ENCODE peak calls at places on chromosomes 5 and 9, in eight cellular contexts. One of them, this sample, is unnamed.

GRCh38 chr5:137648361-137648760 is 87.5 kb downstream of the KLHL3 start:
- DNase-seq in mesenteric fat pad: no peak
- DNase-seq in AG08395: no peak
- DNase-seq in T-helper 17 cell: no peak
- DNase-seq in substantia nigra: no peak
- DNase-seq in EL: no peak
- DNase-seq in psoas muscle: no peak
- DNase-seq in cardiac muscle cell: no peak
- DNase-seq in this sample: no peak

GRCh38 chr9:137834846-137835546 is 42.6 kb upstream of the CACNA1B start:
- DNase-seq in mesenteric fat pad: no peak
- DNase-seq in AG08395: no peak
- DNase-seq in T-helper 17 cell: no peak
- DNase-seq in substantia nigra: no peak
- DNase-seq in EL: no peak
- DNase-seq in psoas muscle: no peak
- DNase-seq in cardiac muscle cell: no peak
- DNase-seq in this sample: no peak

GRCh38 chr5:95591490-95591901 is 28.4 kb upstream of the GPR150 start:
- DNase-seq in mesenteric fat pad: no peak
- DNase-seq in AG08395: peak
- DNase-seq in T-helper 17 cell: no peak
- DNase-seq in substantia nigra: no peak
- DNase-seq in EL: peak
- DNase-seq in psoas muscle: no peak
- DNase-seq in cardiac muscle cell: no peak
- DNase-seq in this sample: no peak

GRCh38 chr9:117092582-117092981 is 322.3 kb downstream of the ASTN2 start:
- DNase-seq in mesenteric fat pad: no peak
- DNase-seq in AG08395: peak
- DNase-seq in T-helper 17 cell: no peak
- DNase-seq in substantia nigra: no peak
- DNase-seq in EL: peak
- DNase-seq in psoas muscle: no peak
- DNase-seq in cardiac muscle cell: peak
- DNase-seq in this sample: no peak

GRCh38 chr9:27771803-27772545 is 198.7 kb upstream of the C9orf72 start:
- DNase-seq in mesenteric fat pad: no peak
- DNase-seq in AG08395: no peak
- DNase-seq in T-helper 17 cell: no peak
- DNase-seq in substantia nigra: no peak
- DNase-seq in EL: no peak
- DNase-seq in psoas muscle: no peak
- DNase-seq in cardiac muscle cell: no peak
- DNase-seq in this sample: no peak

GRCh38 chr5:134070979-134071849 is 43.3 kb upstream of the TCF7 start:
- DNase-seq in mesenteric fat pad: no peak
- DNase-seq in AG08395: no peak
- DNase-seq in T-helper 17 cell: no peak
- DNase-seq in substantia nigra: no peak
- DNase-seq in EL: no peak
- DNase-seq in psoas muscle: no peak
- DNase-seq in cardiac muscle cell: peak
- DNase-seq in this sample: no peak

GRCh38 chr9:135210676-135211523 is 123.4 kb downstream of the OLFM1 start:
- DNase-seq in mesenteric fat pad: no peak
- DNase-seq in AG08395: no peak
- DNase-seq in T-helper 17 cell: no peak
- DNase-seq in substantia nigra: no peak
- DNase-seq in EL: no peak
- DNase-seq in psoas muscle: no peak
- DNase-seq in cardiac muscle cell: no peak
- DNase-seq in this sample: no peak

GRCh38 chr5:16932401-16932800 is 3.7 kb downstream of the MYO10 start:
- DNase-seq in mesenteric fat pad: no peak
- DNase-seq in AG08395: no peak
- DNase-seq in T-helper 17 cell: no peak
- DNase-seq in substantia nigra: no peak
- DNase-seq in EL: no peak
- DNase-seq in psoas muscle: no peak
- DNase-seq in cardiac muscle cell: no peak
- DNase-seq in this sample: no peak

GRCh38 chr5:74641014-74641777 is 668 bp upstream of the ENC1 start:
- DNase-seq in mesenteric fat pad: peak
- DNase-seq in AG08395: peak
- DNase-seq in T-helper 17 cell: no peak
- DNase-seq in substantia nigra: peak
- DNase-seq in EL: peak
- DNase-seq in psoas muscle: peak
- DNase-seq in cardiac muscle cell: peak
- DNase-seq in this sample: peak

This sample was measured in K562.